ENCODE peak calls at places on chromosomes 7 and 10, in four cellular contexts. O is Calu3; L is naive thymus-derived CD8-positive, alpha-beta T cell; J is SK-N-SH. A is an unnamed sample.

GRCh38 chr10:73653195-73653594 is 2.6 kb downstream of the SYNPO2L start:
- DNase-seq in O (no peak), L (no peak), J (no peak), A (no peak)

GRCh38 chr7:107971613-107972012 is 31.3 kb downstream of the LAMB1 start:
- DNase-seq in O (no peak), L (no peak), J (no peak), A (no peak)

GRCh38 chr10:49594594-49594993 is 15.5 kb upstream of the SLC18A3 start:
- DNase-seq in O (peak; percentile 67), L (no peak), J (peak; percentile 83), A (peak; percentile 53)

GRCh38 chr7:92680458-92680857 is 90.3 kb upstream of the FAM133B start:
- DNase-seq in O (no peak), L (no peak), J (no peak), A (no peak)

GRCh38 chr10:119364941-119365340 is 157.6 kb downstream of the GRK5 start:
- DNase-seq in O (no peak), L (no peak), J (peak; percentile 53), A (no peak)

GRCh38 chr10:11798862-11799735 is 24.1 kb upstream of the PROSER2 start:
- DNase-seq in O (no peak), L (no peak), J (peak; percentile 63), A (peak; percentile 21)

GRCh38 chr7:90337106-90337505 is 9.4 kb upstream of the GTPBP10 start:
- DNase-seq in O (no peak), L (no peak), J (no peak), A (no peak)

GRCh38 chr7:105815580-105815979 is 60.8 kb downstream of the ATXN7L1 start:
- DNase-seq in O (no peak), L (no peak), J (no peak), A (no peak)

GRCh38 chr7:89772276-89772675 is 382.0 kb upstream of the STEAP1 start:
- DNase-seq in O (no peak), L (no peak), J (no peak), A (no peak)

GRCh38 chr7:94323872-94324271 is 70.8 kb upstream of the COL1A2 start:
- DNase-seq in O (no peak), L (no peak), J (no peak), A (no peak)

GRCh38 chr7:88305044-88305443 is 1.6 kb downstream of the STEAP4 start:
- DNase-seq in O (no peak), L (no peak), J (no peak), A (no peak)

GRCh38 chr7:103540986-103541385 is 95.0 kb upstream of the SLC26A5 start:
- DNase-seq in O (no peak), L (no peak), J (peak; percentile 57), A (no peak)

GRCh38 chr10:8721641-8722040 is 667.2 kb downstream of the GATA3 start:
- DNase-seq in O (no peak), L (no peak), J (no peak), A (no peak)

GRCh38 chr7:155656891-155657290 is 12.4 kb downstream of the RBM33 start:
- DNase-seq in O (no peak), L (no peak), J (no peak), A (no peak)

GRCh38 chr10:60914676-60915075 is 29.3 kb downstream of the RHOBTB1 start:
- DNase-seq in O (no peak), L (no peak), J (no peak), A (no peak)

GRCh38 chr7:41156268-41156667 is 546.6 kb downstream of the INHBA start:
- DNase-seq in O (no peak), L (no peak), J (no peak), A (no peak)

GRCh38 chr7:100688593-100688860 is 5.5 kb downstream of the GIGYF1 start:
- DNase-seq in O (no peak), L (no peak), J (no peak), A (no peak)

GRCh38 chr7:12423995-12424745 is 20.5 kb upstream of the VWDE start:
- DNase-seq in O (peak; percentile 82), L (no peak), J (no peak), A (no peak)

GRCh38 chr7:130896898-130897514 is 163.0 kb upstream of the KLF14 start:
- DNase-seq in O (peak; percentile 80), L (peak; percentile 66), J (peak; percentile 86), A (peak; percentile 92)

GRCh38 chr7:108455833-108456677 is at the start of gene NRCAM:
- DNase-seq in O (peak; percentile 64), L (peak; percentile 86), J (peak; percentile 99), A (no peak)

GRCh38 chr10:11673346-11674330 is 62.2 kb upstream of the USP6NL start:
- DNase-seq in O (no peak), L (no peak), J (no peak), A (peak; percentile 70)

GRCh38 chr10:82358486-82359097 is 483.6 kb downstream of the NRG3 start:
- DNase-seq in O (no peak), L (no peak), J (no peak), A (no peak)

GRCh38 chr7:105743351-105743812 is 133.0 kb downstream of the ATXN7L1 start:
- DNase-seq in O (no peak), L (no peak), J (no peak), A (no peak)

GRCh38 chr7:42876182-42877068 is 35.4 kb downstream of the C7orf25 start:
- DNase-seq in O (peak; percentile 83), L (peak; percentile 37), J (peak; percentile 73), A (peak; percentile 84)

GRCh38 chr7:107715531-107715930 is 28.4 kb upstream of the CBLL1 start:
- DNase-seq in O (no peak), L (no peak), J (no peak), A (no peak)

GRCh38 chr7:5598769-5599371 is 175.2 kb upstream of the TNRC18 start:
- DNase-seq in O (peak; percentile 61), L (no peak), J (peak; percentile 47), A (peak; percentile 43)

GRCh38 chr7:12212051-12212485 is 974 bp downstream of the TMEM106B start:
- DNase-seq in O (peak; percentile 29), L (no peak), J (peak; percentile 16), A (no peak)

GRCh38 chr10:127872871-127873600 is 19.7 kb downstream of the CLRN3 start:
- DNase-seq in O (peak; percentile 50), L (no peak), J (no peak), A (no peak)

GRCh38 chr7:29278362-29279070 is 83.9 kb downstream of the CHN2 start:
- DNase-seq in O (no peak), L (no peak), J (no peak), A (peak; percentile 78)

GRCh38 chr10:130202984-130203617 is 66.9 kb downstream of the GLRX3 start:
- DNase-seq in O (no peak), L (no peak), J (no peak), A (no peak)

GRCh38 chr7:23863209-23863798 is 153.3 kb downstream of the STK31 start:
- DNase-seq in O (peak; percentile 36), L (peak; percentile 4), J (peak; percentile 53), A (peak; percentile 66)

GRCh38 chr7:36906448-36906847 is 182.2 kb upstream of the AOAH start:
- DNase-seq in O (no peak), L (no peak), J (no peak), A (no peak)

GRCh38 chr7:18993933-18994668 is 123.3 kb downstream of the TWIST1 start:
- DNase-seq in O (no peak), L (no peak), J (peak; percentile 37), A (no peak)

GRCh38 chr10:52318822-52319464 is 4.9 kb downstream of the DKK1 start:
- DNase-seq in O (no peak), L (no peak), J (no peak), A (no peak)

GRCh38 chr7:13148548-13148947 is 461.1 kb downstream of the ARL4A start:
- DNase-seq in O (no peak), L (no peak), J (no peak), A (no peak)

GRCh38 chr10:95304976-95305375 is 14.2 kb upstream of the PDLIM1 start:
- DNase-seq in O (no peak), L (no peak), J (no peak), A (no peak)

GRCh38 chr10:34908472-34908871 is 93.4 kb upstream of the PARD3 start:
- DNase-seq in O (no peak), L (no peak), J (peak; percentile 44), A (no peak)